ENCODE peak calls at places on chromosomes 11 and 22, in seven cellular contexts. D, O, S, A, L, P and E are unnamed samples.

GRCh38 chr11:2303627-2304155 is 1.9 kb downstream of the TSPAN32 start:
- DNase-seq in D (peak; percentile 74), P (no peak), S (no peak), A (no peak), L (no peak), O (no peak), E (peak; percentile 79)

GRCh38 chr11:15941206-15941770 is 415.1 kb downstream of the SOX6 start:
- DNase-seq in A (peak; percentile 65), L (no peak), S (peak; percentile 25), O (no peak), D (peak; percentile 46), P (no peak), E (no peak)

GRCh38 chr22:35684270-35684700 is 33.4 kb upstream of the APOL5 start:
- DNase-seq in S (no peak), D (no peak), L (no peak), O (peak; percentile 25), A (no peak), P (no peak), E (no peak)

GRCh38 chr22:25404923-25405853 is 159.3 kb upstream of the GRK3 start:
- DNase-seq in S (peak; percentile 79), L (no peak), P (peak; percentile 88), D (peak; percentile 85), A (no peak), O (peak; percentile 42), E (peak; percentile 83)

GRCh38 chr11:77191823-77192495 is 63.9 kb downstream of the MYO7A start:
- DNase-seq in P (no peak), O (peak; percentile 94), D (peak; percentile 62), L (no peak), S (peak; percentile 76), A (peak; percentile 88), E (peak; percentile 90)

GRCh38 chr11:122656073-122656630 is 630 bp downstream of the UBASH3B start:
- DNase-seq in L (peak; percentile 85), D (peak; percentile 87), S (peak; percentile 70), A (no peak), O (peak; percentile 53), P (peak; percentile 76), E (peak; percentile 38)

GRCh38 chr11:24289301-24289700 is 207.6 kb upstream of the LUZP2 start:
- DNase-seq in A (no peak), O (no peak), D (no peak), L (no peak), P (no peak), S (no peak), E (no peak)

GRCh38 chr11:76062733-76063132 is 143.6 kb downstream of the WNT11 start:
- DNase-seq in P (no peak), S (no peak), A (no peak), L (no peak), O (no peak), D (no peak), E (no peak)

GRCh38 chr22:38176170-38176741 is 5.4 kb downstream of the PLA2G6 start:
- DNase-seq in L (no peak), S (peak; percentile 62), D (no peak), P (peak; percentile 91), O (no peak), A (no peak), E (peak; percentile 79)

GRCh38 chr11:123561046-123561781 is 93.2 kb downstream of the SCN3B start:
- DNase-seq in S (peak; percentile 77), P (no peak), A (no peak), D (peak; percentile 83), L (peak; percentile 73), O (no peak), E (peak; percentile 49)

GRCh38 chr11:115407496-115407895 is 96.7 kb downstream of the CADM1 start:
- DNase-seq in S (no peak), P (no peak), L (no peak), D (no peak), O (no peak), A (no peak), E (no peak)

GRCh38 chr11:115409691-115410220 is 94.5 kb downstream of the CADM1 start:
- DNase-seq in L (no peak), A (no peak), D (peak; percentile 69), P (no peak), S (no peak), O (peak; percentile 2), E (no peak)

GRCh38 chr11:115409116-115409663 is 95.0 kb downstream of the CADM1 start:
- DNase-seq in O (no peak), A (no peak), L (no peak), P (no peak), D (no peak), S (no peak), E (no peak)

GRCh38 chr11:115406404-115406803 is 97.8 kb downstream of the CADM1 start:
- DNase-seq in S (no peak), O (no peak), P (no peak), A (no peak), D (no peak), L (no peak), E (no peak)

GRCh38 chr11:115408036-115408911 is 95.9 kb downstream of the CADM1 start:
- DNase-seq in L (no peak), P (no peak), S (peak; percentile 28), D (no peak), A (no peak), O (no peak), E (no peak)
- TF ChIP-seq EP300 in L (no peak), P (no peak), S (no peak), D (no peak), A (no peak), O (no peak), E (no peak)

GRCh38 chr11:69308936-69309799 is 15.2 kb downstream of the MYEOV start:
- DNase-seq in L (peak; percentile 61), P (peak; percentile 34), D (peak; percentile 22), A (no peak), O (no peak), S (no peak), E (no peak)
- TF ChIP-seq CTCF in L (no peak), P (no peak), D (no peak), A (no peak), O (no peak), S (no peak), E (no peak)

GRCh38 chr11:65121865-65122696 is at the start of the genes FAU and MRPL49:
- DNase-seq in S (peak; percentile 97), L (peak; percentile 99), P (peak; percentile 99), D (peak; percentile 96), O (peak; percentile 98), A (peak; percentile 94), E (peak; percentile 99)
- TF ChIP-seq EP300 in S (no peak), L (no peak), P (no peak), D (no peak), O (no peak), A (no peak), E (no peak)

DNA sequence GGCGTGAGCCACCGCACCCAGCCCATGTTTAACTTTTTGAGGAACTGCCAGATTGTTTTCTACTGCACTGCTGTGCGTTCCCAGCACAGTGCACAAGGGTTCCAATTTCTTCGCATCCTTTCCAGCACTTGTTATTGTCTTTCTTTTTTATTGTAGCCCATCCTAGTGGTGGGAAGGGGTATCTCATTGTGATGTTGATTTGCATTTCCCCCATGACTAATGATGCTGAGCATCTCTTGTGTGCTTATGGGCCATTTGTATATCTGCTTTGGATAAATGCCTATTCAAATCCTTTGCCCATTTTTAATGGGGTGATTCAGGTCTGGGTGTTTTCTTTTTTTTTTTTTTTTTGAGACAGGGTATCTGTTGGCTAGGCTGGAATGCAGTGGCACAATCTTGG is 36.6 kb upstream of the SYT7 start:
- DNase-seq in S (no peak), P (no peak), A (no peak), L (no peak), O (no peak), D (no peak), E (no peak)
- TF ChIP-seq CTCF in S (no peak), P (no peak), A (no peak), L (no peak), O (no peak), D (peak; percentile 17), E (no peak)

DNA sequence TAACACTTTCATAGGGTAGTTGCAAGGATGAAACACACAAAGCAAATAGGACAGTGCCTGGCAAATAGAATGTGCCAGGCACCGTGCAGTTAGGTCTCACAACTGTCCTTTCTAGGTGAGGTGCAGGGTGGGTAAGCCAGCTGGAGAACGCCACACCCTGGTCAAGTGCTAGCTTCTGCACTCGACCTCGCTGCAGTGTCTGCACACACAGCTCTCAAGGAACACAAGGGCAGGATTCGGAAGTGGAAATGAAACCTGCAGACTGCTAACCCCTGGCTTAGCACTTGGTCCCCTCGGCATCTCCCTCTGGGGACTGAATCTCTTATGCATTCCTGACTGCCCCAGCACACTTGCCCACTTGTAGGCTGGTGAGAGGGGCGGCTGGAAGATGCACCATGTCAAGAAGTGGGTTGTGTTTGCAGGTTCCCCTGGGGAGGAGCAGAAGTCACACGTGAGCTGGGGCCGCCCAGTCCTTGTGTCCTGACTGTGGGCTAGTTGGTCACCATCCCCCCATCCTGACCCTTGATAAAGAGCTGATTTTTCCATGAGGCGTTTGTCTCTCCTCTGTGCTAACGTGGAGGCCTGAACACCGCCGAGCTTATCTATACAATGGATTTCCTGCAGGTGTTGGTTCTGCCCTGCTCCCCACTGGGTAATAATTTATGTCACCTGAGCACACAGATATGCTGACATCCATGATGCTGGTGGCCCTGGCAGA is 89.0 kb downstream of the MICAL2 start:
- DNase-seq in P (no peak), D (no peak), S (no peak), O (no peak), L (no peak), A (no peak), E (no peak)
- TF ChIP-seq EP300 in P (no peak), D (no peak), S (no peak), O (no peak), L (no peak), A (no peak), E (no peak)

DNA sequence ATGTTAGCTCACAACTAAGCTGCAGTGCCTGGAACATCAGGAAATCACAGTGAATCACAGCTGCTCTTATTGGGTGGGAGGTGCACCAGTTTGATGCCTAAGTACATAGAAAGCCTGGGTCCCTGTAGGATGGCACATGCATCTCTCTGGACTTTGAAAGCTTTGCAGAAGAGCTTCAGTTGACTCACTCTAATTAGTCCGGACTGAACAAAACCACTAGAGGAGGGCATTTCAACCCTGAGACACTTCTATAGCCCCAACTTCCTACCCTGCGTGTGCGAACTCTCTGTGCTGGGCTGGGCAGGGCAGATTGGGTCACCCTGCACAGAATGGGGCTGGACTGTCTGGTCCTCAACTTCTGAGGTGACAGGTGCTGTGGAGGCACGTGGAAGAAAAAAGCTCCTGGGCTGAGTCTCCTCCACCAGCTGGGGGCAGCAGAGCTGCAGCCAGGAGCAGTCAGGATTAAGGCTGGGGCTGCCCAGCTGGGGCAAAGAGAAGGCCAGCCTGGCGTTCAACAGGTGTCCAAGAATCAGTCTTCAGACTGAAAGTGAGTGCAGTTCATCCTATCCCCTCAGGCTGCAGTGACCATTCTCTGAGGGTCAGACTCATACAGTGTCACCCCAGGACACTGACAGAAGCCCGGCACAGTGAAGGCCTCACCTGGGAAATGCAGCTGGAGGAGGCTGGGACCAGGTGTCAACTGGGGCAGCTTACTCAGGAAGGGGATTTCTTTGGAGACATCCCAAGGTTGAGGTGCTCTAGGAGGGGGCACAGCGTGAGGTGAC is 22.1 kb downstream of the GGTLC2 start:
- DNase-seq in S (no peak), L (no peak), A (no peak), P (no peak), D (no peak), O (peak; percentile 33), E (peak; percentile 38)
- TF ChIP-seq CTCF in S (no peak), L (peak; percentile 26), A (peak; percentile 62), P (no peak), D (peak; percentile 53), O (peak; percentile 59), E (no peak)